ENCODE peak calls at places on chromosomes 16 and 17, in ten cellular contexts. Z is HEK293T; K is AG09309; O is left ventricle myocardium superior; M is epithelial cell of esophagus; W is MV-4-11; J is heart right ventricle; T is A549; A is stimulated activated CD8-positive, alpha-beta memory T cell treated with anti-CD3 and anti-CD28 coated beads, Interleukin-4, amount 100 ng/mL, for 4 hours; V is fibroblast of lung. G is an unnamed sample.

GRCh38 chr17:40558300-40558584 is 7.0 kb downstream of the CCR7 start:
- DNase-seq in M (no peak), O (no peak), W (no peak), J (no peak), V (no peak), A (no peak), Z (no peak), K (no peak), T (no peak), G (no peak)

GRCh38 chr17:7897773-7898172 is 9.2 kb downstream of the CHD3 start:
- DNase-seq in T (peak; percentile 72), W (peak; percentile 55), V (peak; percentile 82), J (no peak), Z (peak; percentile 21), K (no peak), O (no peak), M (peak; percentile 51), A (no peak), G (peak; percentile 51)

GRCh38 chr16:66082424-66082823 is 284.1 kb upstream of the CDH5 start:
- DNase-seq in V (no peak), M (no peak), A (no peak), Z (no peak), T (no peak), W (no peak), O (no peak), J (no peak), K (no peak), G (no peak)

GRCh38 chr16:23907457-23907902 is 71.7 kb downstream of the PRKCB start:
- DNase-seq in J (no peak), V (no peak), Z (no peak), K (no peak), W (no peak), O (no peak), A (no peak), T (no peak), M (no peak), G (no peak)

GRCh38 chr16:64499211-64499610 is 622.7 kb downstream of the CDH11 start:
- DNase-seq in J (no peak), W (no peak), O (no peak), M (no peak), T (no peak), K (no peak), A (no peak), Z (no peak), V (no peak), G (no peak)

GRCh38 chr17:61385869-61386245 is 13.8 kb upstream of the TBX2 start:
- DNase-seq in M (peak; percentile 39), W (no peak), Z (no peak), J (no peak), A (no peak), V (peak; percentile 46), O (no peak), T (no peak), K (no peak), G (peak; percentile 32)

GRCh38 chr16:4936181-4936990 is 562 bp downstream of the PPL start:
- DNase-seq in Z (no peak), J (peak; percentile 32), K (no peak), W (no peak), V (peak; percentile 32), A (no peak), T (peak; percentile 42), O (peak; percentile 58), M (no peak), G (peak; percentile 61)

GRCh38 chr16:87252269-87252970 is 64.8 kb downstream of the C16orf95 start:
- DNase-seq in W (no peak), O (no peak), A (no peak), M (no peak), Z (no peak), T (no peak), K (no peak), J (no peak), V (no peak), G (no peak)

GRCh38 chr16:66324785-66325184 is 41.7 kb upstream of the CDH5 start:
- DNase-seq in K (no peak), O (no peak), J (no peak), W (peak; percentile 10), V (no peak), Z (peak; percentile 67), A (no peak), T (peak; percentile 48), M (peak; percentile 53), G (peak; percentile 39)

GRCh38 chr17:27760069-27760885 is 40.1 kb downstream of the NOS2 start:
- DNase-seq in J (peak; percentile 75), K (no peak), M (peak; percentile 43), T (peak; percentile 58), W (peak; percentile 26), V (peak; percentile 31), A (peak; percentile 18), Z (peak; percentile 48), O (peak; percentile 79), G (peak; percentile 51)